ENCODE peak calls at places on chromosomes 12 and 14, in six cellular contexts. R is pancreas, O is cardiac muscle cell, W is fibroblast of lung, E is A549, L is IMR-90. K is an unnamed sample.

GRCh38 chr12:79927772-79928474 is 7.0 kb downstream of the PPP1R12A start:
- DNase-seq in E (no peak), O (no peak), W (no peak), L (peak), R (no peak), K (no peak)

GRCh38 chr12:123363385-123363742 is 1.3 kb downstream of the SBNO1 start:
- DNase-seq in O (no peak), L (peak), R (no peak), W (no peak), E (no peak), K (no peak)

GRCh38 chr12:22415342-22416309 is 81.1 kb upstream of the ST8SIA1 start:
- DNase-seq in E (peak), R (peak), L (no peak), O (no peak), W (no peak), K (no peak)

GRCh38 chr12:116276433-116277216 is 868 bp downstream of the MED13L start:
- DNase-seq in E (peak), W (peak), R (peak), O (peak), L (peak), K (peak)

GRCh38 chr14:68775614-68776126 is 17.2 kb downstream of the ZFP36L1 start:
- DNase-seq in R (no peak), W (no peak), E (no peak), L (no peak), O (no peak), K (peak)

GRCh38 chr14:70796551-70796950 is 12.8 kb downstream of the MAP3K9 start:
- DNase-seq in R (no peak), O (no peak), E (no peak), W (no peak), L (no peak), K (no peak)

GRCh38 chr12:11894890-11895289 is 175.8 kb upstream of the BCL2L14 start:
- DNase-seq in R (no peak), O (no peak), E (no peak), W (no peak), L (no peak), K (no peak)

GRCh38 chr12:120321382-120322202 is 6.0 kb downstream of the PLA2G1B start:
- DNase-seq in R (peak), O (no peak), L (no peak), E (peak), W (no peak), K (no peak)

GRCh38 chr12:49961111-49961922 is at the start of gene AQP5:
- DNase-seq in W (no peak), E (no peak), O (peak), L (no peak), R (no peak), K (no peak)

GRCh38 chr12:3276226-3276625 is 199.0 kb downstream of the TSPAN9 start:
- DNase-seq in R (no peak), O (no peak), E (no peak), W (no peak), L (no peak), K (no peak)

GRCh38 chr14:50351016-50351415 is 38.9 kb downstream of the DMAC2L start:
- DNase-seq in R (no peak), E (no peak), O (no peak), L (peak), W (no peak), K (no peak)

GRCh38 chr14:57578427-57579220 is 85.0 kb upstream of the CCDC198 start:
- DNase-seq in R (no peak), W (no peak), E (no peak), O (no peak), L (no peak), K (no peak)

GRCh38 chr12:90410962-90411361 is 544.0 kb downstream of the CCER1 start:
- DNase-seq in L (no peak), E (no peak), R (no peak), W (no peak), O (no peak), K (no peak)

GRCh38 chr12:98154850-98155249 is 360.5 kb upstream of the TMPO start:
- DNase-seq in O (peak), R (no peak), W (peak), E (peak), L (no peak), K (no peak)

GRCh38 chr12:130124605-130125244 is 37.5 kb upstream of the FZD10 start:
- DNase-seq in O (no peak), W (no peak), E (no peak), R (no peak), L (no peak), K (no peak)

GRCh38 chr14:25118671-25119070 is 68.7 kb upstream of the STXBP6 start:
- DNase-seq in W (no peak), E (no peak), L (no peak), R (no peak), O (no peak), K (no peak)

GRCh38 chr12:90974286-90974685 is 19.3 kb upstream of the CCER1 start:
- DNase-seq in W (no peak), L (peak), O (no peak), E (peak), R (no peak), K (no peak)

GRCh38 chr12:31368666-31369361 is 42.9 kb upstream of the SINHCAF start:
- DNase-seq in W (no peak), E (no peak), R (no peak), L (peak), O (peak), K (no peak)

GRCh38 chr14:64948612-64949210 is 6.2 kb upstream of the GPX2 start:
- DNase-seq in L (no peak), W (no peak), R (no peak), O (no peak), E (no peak), K (no peak)

GRCh38 chr14:64951724-64952123 is 9.2 kb upstream of the GPX2 start:
- DNase-seq in L (no peak), O (no peak), E (no peak), W (no peak), R (no peak), K (no peak)

GRCh38 chr14:64951291-64951690 is 8.7 kb upstream of the GPX2 start:
- DNase-seq in E (no peak), O (no peak), L (no peak), R (no peak), W (no peak), K (no peak)

GRCh38 chr14:64952598-64953309 is 10.2 kb upstream of the GPX2 start:
- DNase-seq in R (no peak), L (no peak), W (no peak), O (no peak), E (peak), K (no peak)

GRCh38 chr14:64950889-64951288 is 8.3 kb upstream of the GPX2 start:
- DNase-seq in W (no peak), O (no peak), L (no peak), R (no peak), E (no peak), K (no peak)
- H3K27ac ChIP-seq in W (no peak), O (no peak), L (no peak), R (no peak), E (no peak), K (peak)

GRCh38 chr14:61836184-61836583 is 74.0 kb downstream of the SNAPC1 start:
- DNase-seq in L (peak), W (no peak), R (no peak), E (no peak), O (no peak), K (no peak)
- TF ChIP-seq CTCF in L (no peak), W (no peak), R (no peak), E (no peak), O (no peak), K (no peak)

DNA sequence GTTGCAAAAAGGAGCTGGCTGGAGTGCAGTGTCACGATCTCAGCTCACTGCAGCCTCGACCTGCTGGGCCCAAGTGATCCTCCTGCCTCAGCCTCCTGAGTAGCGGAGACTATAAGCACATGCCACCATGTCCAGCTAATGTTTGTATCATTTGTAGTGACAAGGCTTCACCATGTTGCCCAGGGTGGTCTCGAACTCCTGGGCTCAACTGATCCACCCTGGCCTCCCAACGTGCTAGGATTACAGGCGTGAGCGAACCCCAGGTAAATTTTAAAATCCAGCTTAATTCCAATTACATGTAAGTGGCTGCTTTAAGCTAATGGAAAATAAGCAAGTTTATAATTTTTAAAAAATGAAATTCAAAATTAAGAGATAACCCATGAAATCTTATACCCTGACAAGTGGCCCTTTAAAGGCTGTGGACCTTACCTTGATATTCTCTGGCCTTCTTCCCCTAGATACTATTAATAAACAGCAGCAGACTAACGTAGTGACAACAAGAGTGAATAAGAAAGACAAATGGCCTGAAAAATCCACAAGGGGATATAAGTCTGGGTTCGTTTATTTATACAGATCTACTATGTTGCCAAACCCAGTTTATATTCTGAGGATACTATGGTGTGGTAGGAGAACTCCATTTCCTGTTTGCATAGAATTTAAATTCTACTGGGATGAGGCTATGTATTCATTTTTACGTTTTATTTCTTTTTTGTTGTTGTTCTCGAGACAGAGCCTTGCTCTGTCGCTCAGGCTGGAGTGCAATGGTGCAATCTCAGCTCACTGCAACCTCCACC is 25.6 kb upstream of the SLC2A3 start:
- DNase-seq in L (peak), R (no peak), W (peak), O (no peak), E (no peak), K (no peak)
- H3K4me3 ChIP-seq in L (no peak), R (no peak), W (peak), O (peak), E (peak), K (peak)

GRCh38 chr14:34629344-34629656 is 648 bp downstream of the SNX6 start:
- DNase-seq in R (no peak), L (no peak), W (no peak), E (no peak), O (no peak), K (no peak)
- H3K27ac ChIP-seq in R (peak), L (peak), W (peak), E (peak), O (peak), K (peak)

GRCh38 chr14:77338332-77338731 is 17.5 kb downstream of the GSTZ1 start:
- DNase-seq in W (no peak), R (no peak), L (no peak), E (no peak), O (no peak), K (no peak)
- TF ChIP-seq CTCF in W (no peak), R (no peak), L (no peak), E (no peak), O (no peak), K (no peak)

GRCh38 chr14:102507026-102507860 is 2.3 kb downstream of the ANKRD9 start:
- DNase-seq in L (no peak), R (no peak), O (no peak), W (no peak), E (no peak), K (no peak)

GRCh38 chr14:102506599-102506871 is 3.0 kb downstream of the ANKRD9 start:
- DNase-seq in W (no peak), R (no peak), L (no peak), O (no peak), E (no peak), K (no peak)

GRCh38 chr14:102508774-102509743 is 517 bp downstream of the ANKRD9 start:
- DNase-seq in O (peak), R (peak), E (peak), W (peak), L (peak), K (no peak)

GRCh38 chr14:102508410-102508773 is 1.2 kb downstream of the ANKRD9 start:
- DNase-seq in R (peak), L (no peak), O (no peak), E (peak), W (no peak), K (peak)

GRCh38 chr14:102507891-102508312 is 1.7 kb downstream of the ANKRD9 start:
- DNase-seq in E (peak), L (no peak), W (no peak), R (no peak), O (no peak), K (peak)
- H3K4me3 ChIP-seq in E (no peak), L (no peak), W (no peak), R (no peak), O (no peak), K (no peak)